ENCODE peak calls at places on chromosome 11, in ten cellular contexts. F, X, B, J, K, W, R, L, P and H are unnamed samples.

GRCh38 chr11:12285106-12285505 is 92.3 kb upstream of the PARVA start:
- DNase-seq in F (no peak), X (no peak), B (no peak), J (no peak), K (peak; percentile 77), W (no peak), R (no peak), L (no peak), P (peak; percentile 99), H (no peak)

GRCh38 chr11:79046365-79046764 is 394.5 kb downstream of the TENM4 start:
- DNase-seq in F (no peak), X (no peak), B (no peak), J (no peak), K (no peak), W (no peak), R (no peak), L (no peak), P (no peak), H (no peak)

GRCh38 chr11:15707971-15708370 is 593.2 kb downstream of the INSC start:
- DNase-seq in F (no peak), X (peak; percentile 36), B (no peak), J (no peak), K (no peak), W (peak; percentile 40), R (no peak), L (peak; percentile 7), P (peak; percentile 45), H (no peak)

GRCh38 chr11:129141748-129142475 is 50.2 kb downstream of the ARHGAP32 start:
- DNase-seq in F (no peak), X (no peak), B (no peak), J (no peak), K (peak; percentile 10), W (peak; percentile 44), R (no peak), L (no peak), P (peak; percentile 69), H (no peak)

GRCh38 chr11:4610258-4610935 is 2.4 kb upstream of the TRIM68 start:
- DNase-seq in F (no peak), X (no peak), B (no peak), J (no peak), K (no peak), W (no peak), R (no peak), L (no peak), P (no peak), H (no peak)

GRCh38 chr11:82936261-82936660 is 34.7 kb downstream of the DDIAS start:
- DNase-seq in F (no peak), X (no peak), B (no peak), J (no peak), K (no peak), W (no peak), R (no peak), L (no peak), P (peak; percentile 37), H (no peak)

GRCh38 chr11:132920391-132921095 is 611.8 kb downstream of the OPCML start:
- DNase-seq in F (no peak), X (no peak), B (no peak), J (no peak), K (no peak), W (no peak), R (no peak), L (no peak), P (no peak), H (no peak)

GRCh38 chr11:72423840-72424239 is 10.5 kb downstream of the CLPB start:
- DNase-seq in F (no peak), X (no peak), B (no peak), J (no peak), K (no peak), W (no peak), R (no peak), L (no peak), P (no peak), H (no peak)

GRCh38 chr11:5626191-5626590 is 1.4 kb downstream of the TRIM34 start:
- DNase-seq in F (no peak), X (no peak), B (no peak), J (no peak), K (no peak), W (no peak), R (no peak), L (no peak), P (no peak), H (no peak)

GRCh38 chr11:95147364-95147905 is 57.8 kb downstream of the ENDOD1 start:
- DNase-seq in F (no peak), X (no peak), B (peak; percentile 61), J (peak; percentile 19), K (peak; percentile 69), W (no peak), R (no peak), L (no peak), P (peak; percentile 93), H (peak; percentile 52)

GRCh38 chr11:70555092-70555491 is 156.8 kb downstream of the CTTN start:
- DNase-seq in F (no peak), X (no peak), B (no peak), J (no peak), K (no peak), W (no peak), R (no peak), L (no peak), P (no peak), H (no peak)

GRCh38 chr11:12430912-12431311 is 53.5 kb downstream of the PARVA start:
- DNase-seq in F (no peak), X (peak; percentile 12), B (no peak), J (no peak), K (peak; percentile 74), W (no peak), R (no peak), L (no peak), P (peak; percentile 89), H (no peak)

GRCh38 chr11:85718991-85719807 is 33.2 kb upstream of the CCDC89 start:
- DNase-seq in F (no peak), X (peak; percentile 61), B (peak; percentile 99), J (no peak), K (peak; percentile 98), W (peak; percentile 46), R (no peak), L (peak; percentile 6), P (peak; percentile 100), H (peak; percentile 39)

GRCh38 chr11:8070417-8071101 is 10.5 kb upstream of the TUB start:
- DNase-seq in F (no peak), X (peak; percentile 66), B (peak; percentile 60), J (no peak), K (no peak), W (no peak), R (no peak), L (no peak), P (peak; percentile 22), H (no peak)

GRCh38 chr11:214083-214482 is 6.6 kb downstream of the RIC8A start:
- DNase-seq in F (no peak), X (no peak), B (no peak), J (no peak), K (no peak), W (no peak), R (no peak), L (no peak), P (no peak), H (no peak)

GRCh38 chr11:94613120-94613519 is 46.0 kb downstream of the PIWIL4 start:
- DNase-seq in F (no peak), X (no peak), B (no peak), J (no peak), K (no peak), W (no peak), R (no peak), L (no peak), P (no peak), H (no peak)

GRCh38 chr11:69644962-69645675 is 4.2 kb downstream of the CCND1 start:
- DNase-seq in F (no peak), X (no peak), B (no peak), J (no peak), K (no peak), W (no peak), R (no peak), L (no peak), P (no peak), H (no peak)

GRCh38 chr11:86249307-86250098 is 5.0 kb downstream of the EED start:
- DNase-seq in F (no peak), X (no peak), B (no peak), J (no peak), K (no peak), W (no peak), R (no peak), L (no peak), P (no peak), H (no peak)

GRCh38 chr11:17931595-17931994 is 81.3 kb downstream of the SERGEF start:
- DNase-seq in F (no peak), X (no peak), B (no peak), J (no peak), K (no peak), W (no peak), R (no peak), L (no peak), P (no peak), H (no peak)

GRCh38 chr11:76841923-76842452 is 18.7 kb upstream of the ACER3 start:
- DNase-seq in F (no peak), X (no peak), B (no peak), J (no peak), K (no peak), W (no peak), R (no peak), L (no peak), P (no peak), H (no peak)

GRCh38 chr11:83521647-83522596 is 235.8 kb upstream of the CCDC90B start:
- DNase-seq in F (no peak), X (peak; percentile 47), B (peak; percentile 8), J (no peak), K (peak; percentile 13), W (no peak), R (no peak), L (no peak), P (peak; percentile 7), H (no peak)

GRCh38 chr11:112783945-112784322 is 177.3 kb upstream of the NCAM1 start:
- DNase-seq in F (no peak), X (no peak), B (no peak), J (no peak), K (no peak), W (no peak), R (no peak), L (no peak), P (peak; percentile 76), H (no peak)

GRCh38 chr11:2771758-2772466 is 72.1 kb upstream of the KCNQ1OT1 start:
- DNase-seq in F (no peak), X (no peak), B (no peak), J (no peak), K (no peak), W (peak; percentile 10), R (no peak), L (no peak), P (no peak), H (no peak)

GRCh38 chr11:92225206-92225562 is 566 bp downstream of the FAT3 start:
- DNase-seq in F (no peak), X (peak; percentile 25), B (no peak), J (no peak), K (no peak), W (no peak), R (no peak), L (no peak), P (no peak), H (no peak)

GRCh38 chr11:107916671-107917241 is 11.5 kb upstream of the RAB39A start:
- DNase-seq in F (peak; percentile 8), X (peak; percentile 65), B (peak; percentile 49), J (no peak), K (no peak), W (no peak), R (no peak), L (no peak), P (peak; percentile 8), H (no peak)

GRCh38 chr11:87290304-87290922 is 252.7 kb downstream of the TMEM135 start:
- DNase-seq in F (no peak), X (peak; percentile 23), B (peak; percentile 66), J (no peak), K (peak; percentile 24), W (no peak), R (no peak), L (no peak), P (peak; percentile 45), H (no peak)

GRCh38 chr11:8658210-8658968 is 24.1 kb downstream of the TRIM66 start:
- DNase-seq in F (no peak), X (no peak), B (no peak), J (no peak), K (no peak), W (no peak), R (no peak), L (peak; percentile 25), P (no peak), H (no peak)

GRCh38 chr11:8809605-8810272 is 101.2 kb upstream of the AKIP1 start:
- DNase-seq in F (no peak), X (no peak), B (no peak), J (no peak), K (no peak), W (no peak), R (no peak), L (no peak), P (no peak), H (no peak)